ENCODE peak calls at places on chromosomes 4 and X, in five cellular contexts. R is left ventricle myocardium inferior; E is AG04450; J is retinal pigment epithelial cell; M is naive thymus-derived CD4-positive, alpha-beta T cell. O is an unnamed sample.

GRCh38 chr4:26141101-26141830 is 179.5 kb upstream of the RBPJ start:
- DNase-seq in R (peak), E (no peak), J (no peak), M (no peak), O (no peak)

GRCh38 chr4:77076889-77077635 is 1.3 kb upstream of the CCNI start:
- DNase-seq in R (no peak), E (no peak), J (no peak), M (no peak), O (no peak)

GRCh38 chrX:46812445-46812844 is 24.4 kb upstream of the RP2 start:
- DNase-seq in R (no peak), E (no peak), J (no peak), M (no peak), O (no peak)

GRCh38 chr4:17966312-17966711 is 55.2 kb downstream of the LCORL start:
- DNase-seq in R (no peak), E (no peak), J (no peak), M (no peak), O (no peak)

GRCh38 chrX:139179592-139179991 is 350.9 kb upstream of the F9 start:
- DNase-seq in R (no peak), E (no peak), J (no peak), M (no peak), O (no peak)

GRCh38 chr4:68021185-68021584 is 57.9 kb upstream of the TMPRSS11A start:
- DNase-seq in R (no peak), E (no peak), J (no peak), M (no peak), O (no peak)

GRCh38 chrX:154074199-154074598 is 23.3 kb downstream of the MECP2 start:
- DNase-seq in R (no peak), E (no peak), J (peak), M (no peak), O (no peak)

GRCh38 chr4:161393614-161394013 is 770.2 kb downstream of the FSTL5 start:
- DNase-seq in R (no peak), E (no peak), J (no peak), M (no peak), O (no peak)

GRCh38 chr4:153344131-153345010 is at the start of gene MND1:
- DNase-seq in R (peak), E (no peak), J (peak), M (peak), O (peak)

GRCh38 chr4:75514949-75515612 is 808 bp downstream of the THAP6 start:
- DNase-seq in R (no peak), E (no peak), J (no peak), M (peak), O (no peak)

GRCh38 chr4:2936773-2937145 is 26.4 kb downstream of the NOP14 start:
- DNase-seq in R (peak), E (no peak), J (peak), M (no peak), O (no peak)

GRCh38 chr4:57077550-57078311 is 32.5 kb downstream of the IGFBP7 start:
- DNase-seq in R (no peak), E (no peak), J (peak), M (no peak), O (no peak)

GRCh38 chr4:4507923-4508322 is 33.9 kb downstream of the STX18 start:
- DNase-seq in R (no peak), E (no peak), J (no peak), M (no peak), O (no peak)

GRCh38 chrX:154355094-154355775 is 19.2 kb downstream of the FLNA start:
- DNase-seq in R (peak), E (no peak), J (no peak), M (no peak), O (no peak)

GRCh38 chr4:7909966-7910720 is 29.5 kb downstream of the AFAP1 start:
- DNase-seq in R (no peak), E (no peak), J (no peak), M (no peak), O (no peak)

GRCh38 chr4:70365479-70365878 is 4.9 kb downstream of the SMR3A start:
- DNase-seq in R (no peak), E (no peak), J (no peak), M (no peak), O (no peak)

GRCh38 chr4:14149469-14150030 is 522.0 kb upstream of the BOD1L1 start:
- DNase-seq in R (no peak), E (no peak), J (peak), M (no peak), O (no peak)

GRCh38 chrX:130566028-130566683 is 164.4 kb downstream of the RBMX2 start:
- DNase-seq in R (no peak), E (no peak), J (no peak), M (no peak), O (no peak)

GRCh38 chrX:134545524-134545923 is 85.6 kb downstream of the HPRT1 start:
- DNase-seq in R (no peak), E (no peak), J (no peak), M (no peak), O (no peak)

GRCh38 chrX:40471965-40472648 is 108.7 kb upstream of the ATP6AP2 start:
- DNase-seq in R (no peak), E (peak), J (peak), M (peak), O (peak)

GRCh38 chrX:48083212-48083611 is 11.8 kb upstream of the ZNF630 start:
- DNase-seq in R (peak), E (peak), J (no peak), M (peak), O (no peak)

GRCh38 chrX:1336331-1337143 is at the start of gene IL3RA:
- DNase-seq in R (no peak), E (no peak), J (no peak), M (peak), O (peak)

GRCh38 chr4:35963383-35963782 is 280.9 kb downstream of the ARAP2 start:
- DNase-seq in R (no peak), E (no peak), J (no peak), M (no peak), O (no peak)

GRCh38 chr4:19736968-19737756 is 514.5 kb upstream of the SLIT2 start:
- DNase-seq in R (no peak), E (no peak), J (peak), M (no peak), O (no peak)

GRCh38 chr4:16967722-16968121 is 69.3 kb upstream of the LDB2 start:
- DNase-seq in R (peak), E (no peak), J (no peak), M (no peak), O (peak)

GRCh38 chr4:159003420-159004253 is 99.2 kb upstream of the RAPGEF2 start:
- DNase-seq in R (no peak), E (no peak), J (no peak), M (no peak), O (no peak)

GRCh38 chr4:76311896-76312331 is 5.4 kb downstream of the STBD1 start:
- DNase-seq in R (no peak), E (no peak), J (no peak), M (no peak), O (no peak)

GRCh38 chrX:110732274-110732673 is 63.3 kb downstream of the CHRDL1 start:
- DNase-seq in R (peak), E (no peak), J (no peak), M (no peak), O (no peak)

GRCh38 chrX:34343001-34343400 is 210.9 kb upstream of the FAM47A start:
- DNase-seq in R (no peak), E (no peak), J (no peak), M (no peak), O (no peak)

GRCh38 chr4:36414248-36414647 is 132.8 kb downstream of the DTHD1 start:
- DNase-seq in R (no peak), E (no peak), J (no peak), M (no peak), O (no peak)

DNA sequence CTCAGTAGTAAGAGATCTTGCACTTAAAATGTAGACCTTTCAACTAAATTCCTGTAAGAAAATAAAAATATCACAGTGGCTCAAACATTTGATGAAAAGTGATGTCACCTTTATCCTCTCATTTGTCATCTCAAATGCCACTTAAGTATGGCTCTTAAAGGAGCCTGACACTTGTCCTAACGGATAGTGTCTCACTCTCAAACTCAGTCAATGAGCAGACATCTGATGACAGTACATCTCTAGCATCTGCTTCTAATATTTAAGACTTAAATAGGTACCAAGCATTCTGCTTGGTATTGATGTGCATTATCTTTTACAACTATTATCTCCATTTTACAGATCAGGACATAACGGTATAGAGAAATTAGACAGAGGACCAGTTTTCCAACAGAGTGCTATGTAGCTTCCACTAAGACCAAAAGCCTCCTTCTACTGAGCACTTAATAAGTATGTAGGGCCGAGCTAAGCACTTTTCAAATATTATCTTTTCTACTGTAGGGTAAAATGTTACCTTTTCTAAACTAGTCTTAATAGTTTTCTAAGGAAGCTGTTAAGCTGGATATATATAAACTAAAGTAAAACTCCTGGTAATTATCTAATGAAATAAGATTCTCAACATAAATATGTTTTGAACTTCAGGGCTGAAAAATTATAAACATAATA is 110.2 kb downstream of the PDE5A start:
- DNase-seq in R (no peak), E (no peak), J (no peak), M (no peak), O (no peak)
- H3K4me3 ChIP-seq in R (no peak), E (no peak), J (no peak), M (no peak), O (no peak)

GRCh38 chr4:6472008-6472386 is 417 bp downstream of the PPP2R2C start:
- DNase-seq in R (no peak), E (no peak), J (no peak), M (no peak), O (no peak)
- H3K4me3 ChIP-seq in R (peak), E (no peak), J (no peak), M (no peak), O (no peak)

GRCh38 chr4:141244419-141244818 is 23.7 kb downstream of the ZNF330 start:
- DNase-seq in R (no peak), E (no peak), J (no peak), M (no peak), O (no peak)

GRCh38 chr4:141238196-141238595 is 17.5 kb downstream of the ZNF330 start:
- DNase-seq in R (no peak), E (no peak), J (no peak), M (no peak), O (no peak)

GRCh38 chr4:141240259-141240658 is 19.6 kb downstream of the ZNF330 start:
- DNase-seq in R (no peak), E (no peak), J (no peak), M (no peak), O (no peak)

GRCh38 chr4:141240671-141241070 is 20.0 kb downstream of the ZNF330 start:
- DNase-seq in R (no peak), E (no peak), J (no peak), M (no peak), O (no peak)

GRCh38 chr4:141241986-141242385 is 21.3 kb downstream of the ZNF330 start:
- DNase-seq in R (no peak), E (no peak), J (no peak), M (no peak), O (no peak)
- H3K4me3 ChIP-seq in R (no peak), E (no peak), J (no peak), M (no peak), O (no peak)

GRCh38 chr4:133156096-133156495 is 7.0 kb downstream of the PCDH10 start:
- DNase-seq in R (no peak), E (no peak), J (no peak), M (no peak), O (no peak)
- H3K4me3 ChIP-seq in R (no peak), E (no peak), J (no peak), M (no peak), O (no peak)

O was measured in aorta.